ENCODE peak calls at places on chromosomes 13 and 19, in ten cellular contexts. T is CD4-positive, alpha-beta T cell; K is Panc1; F is prostate gland; C is CD8-positive, alpha-beta T cell; R is sigmoid colon; J is kidney epithelial cell; L is left lung; U is HFFc6; P is HCT116. M is an unnamed sample.
A peak's percentile ranks its signal among the peaks of the same experiment; 100 is the strongest.

GRCh38 chr13:91740811-91741210 is 342.4 kb downstream of the GPC5 start:
- DNase-seq in U (no peak), P (no peak), J (no peak), F (no peak), L (no peak), R (no peak), T (no peak), C (no peak), K (no peak), M (no peak)

GRCh38 chr13:86563308-86563707 is 764.1 kb upstream of the SLITRK6 start:
- DNase-seq in R (no peak), T (no peak), L (no peak), J (peak; percentile 50), U (no peak), C (no peak), P (no peak), K (no peak), F (no peak), M (no peak)

GRCh38 chr19:58581227-58582141 is 8.3 kb upstream of the MZF1 start:
- DNase-seq in K (peak; percentile 85), R (peak; percentile 96), L (peak; percentile 89), P (peak; percentile 76), T (peak; percentile 88), U (peak; percentile 78), F (peak; percentile 81), J (no peak), C (peak; percentile 83), M (peak; percentile 87)

GRCh38 chr19:15210323-15210774 is 9.6 kb upstream of the NOTCH3 start:
- DNase-seq in R (no peak), C (no peak), J (no peak), F (no peak), L (peak; percentile 85), K (no peak), T (no peak), U (peak; percentile 38), P (no peak), M (no peak)

GRCh38 chr13:75321084-75321483 is 160.9 kb downstream of the TBC1D4 start:
- DNase-seq in P (no peak), L (no peak), K (no peak), J (no peak), R (no peak), C (no peak), U (no peak), F (no peak), T (no peak), M (no peak)

GRCh38 chr13:71602327-71602726 is 264.7 kb downstream of the DACH1 start:
- DNase-seq in J (no peak), R (no peak), U (no peak), F (no peak), L (no peak), T (no peak), K (no peak), P (no peak), C (no peak), M (no peak)

GRCh38 chr13:35630551-35631275 is 154.2 kb upstream of the MAB21L1 start:
- DNase-seq in U (peak; percentile 55), P (peak; percentile 40), T (no peak), J (peak; percentile 18), R (no peak), L (no peak), C (no peak), K (no peak), F (peak; percentile 16), M (peak; percentile 25)

GRCh38 chr19:1947651-1948209 is 6.8 kb downstream of the CSNK1G2 start:
- DNase-seq in R (no peak), J (no peak), T (no peak), K (no peak), P (no peak), C (no peak), U (no peak), L (no peak), F (no peak), M (no peak)

GRCh38 chr13:54196684-54197083 is 1168.1 kb downstream of the OLFM4 start:
- DNase-seq in C (no peak), R (no peak), L (no peak), T (no peak), U (no peak), F (no peak), J (no peak), K (no peak), P (no peak), M (no peak)

GRCh38 chr13:87889241-87889640 is 218.1 kb downstream of the SLITRK5 start:
- DNase-seq in T (no peak), U (no peak), C (no peak), R (no peak), P (no peak), K (no peak), F (no peak), J (no peak), L (no peak), M (no peak)

GRCh38 chr13:107765724-107766436 is 449.5 kb downstream of the LIG4 start:
- DNase-seq in L (no peak), T (no peak), R (no peak), K (no peak), P (no peak), C (no peak), U (no peak), J (no peak), F (no peak), M (no peak)

GRCh38 chr13:105139380-105140285 is 1395.8 kb downstream of the EFNB2 start:
- DNase-seq in T (peak; percentile 33), F (no peak), P (peak; percentile 44), K (no peak), C (peak; percentile 18), R (peak; percentile 56), U (peak; percentile 5), L (peak; percentile 66), J (no peak), M (no peak)

GRCh38 chr13:113969973-113970611 is 3.8 kb downstream of the C13orf46 start:
- DNase-seq in J (no peak), P (no peak), T (no peak), R (peak; percentile 32), C (no peak), F (peak; percentile 88), K (no peak), L (peak; percentile 72), U (no peak), M (no peak)

GRCh38 chr19:35144600-35145436 is 1.8 kb downstream of the FXYD7 start:
- DNase-seq in U (no peak), C (no peak), P (no peak), F (no peak), T (no peak), R (no peak), J (no peak), L (no peak), K (no peak), M (peak; percentile 60)

GRCh38 chr13:33870046-33870668 is 52.2 kb downstream of the RFC3 start:
- DNase-seq in C (no peak), F (no peak), U (no peak), P (no peak), J (no peak), K (no peak), L (no peak), R (no peak), T (no peak), M (no peak)

GRCh38 chr13:46184277-46184699 is 2.3 kb upstream of the LCP1 start:
- DNase-seq in F (no peak), R (no peak), L (peak; percentile 53), T (peak; percentile 62), K (no peak), U (no peak), P (peak; percentile 28), C (peak; percentile 57), J (no peak), M (peak; percentile 54)

GRCh38 chr19:57720878-57721277 is 6.5 kb downstream of the ZNF671 start:
- DNase-seq in J (no peak), R (no peak), T (no peak), U (no peak), F (no peak), P (no peak), L (no peak), K (no peak), C (no peak), M (no peak)

DNA sequence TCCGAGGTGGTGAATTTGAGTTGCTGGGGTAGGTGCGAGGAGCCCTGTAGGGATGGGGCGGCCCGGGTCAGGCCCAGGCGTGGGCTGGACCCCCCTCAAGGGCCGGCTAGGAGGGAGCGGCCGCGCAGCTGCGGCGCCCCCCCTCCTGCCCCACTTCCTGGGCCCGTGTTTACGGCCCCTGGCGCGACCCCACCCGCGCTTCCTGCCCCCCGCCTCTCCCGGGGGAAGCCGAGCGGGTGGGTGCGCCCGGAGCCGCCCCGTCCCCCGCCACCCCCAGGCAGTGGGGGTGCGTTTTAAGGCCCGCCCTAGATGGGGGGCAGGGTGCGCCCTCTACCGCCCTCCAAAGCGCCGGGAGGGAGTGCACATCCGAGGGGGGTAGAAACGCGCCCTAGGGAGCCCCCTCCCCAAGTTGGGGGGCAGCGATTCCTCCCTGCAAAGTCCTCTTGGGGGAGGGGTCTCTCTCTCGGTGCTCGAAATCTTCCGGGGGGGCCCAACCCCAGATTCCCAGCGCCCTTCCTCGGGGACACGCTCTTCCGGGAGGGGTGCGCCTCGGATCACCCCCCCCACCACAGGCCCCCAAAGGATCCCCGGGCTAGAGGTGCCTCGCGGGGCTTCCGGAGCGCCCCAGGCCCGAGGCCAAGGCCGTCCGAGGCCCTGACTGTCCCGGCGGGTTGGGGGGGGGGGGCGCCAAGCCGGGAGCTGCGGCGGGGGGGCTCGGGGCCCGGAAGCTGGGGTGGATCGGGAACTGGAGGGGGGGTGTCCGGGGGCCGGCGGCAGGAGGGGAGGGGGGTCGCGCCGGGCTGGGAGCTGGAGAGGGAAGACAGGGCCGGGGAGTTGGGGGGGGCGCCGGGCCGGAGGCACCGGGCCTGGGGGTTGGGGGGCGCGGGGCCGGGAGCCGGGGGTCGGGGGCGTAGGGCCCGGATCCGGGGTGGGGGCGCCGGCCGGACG is 807 bp downstream of the TLE5 start:
- DNase-seq in P (no peak), R (peak; percentile 84), T (peak; percentile 73), L (peak; percentile 58), J (no peak), K (no peak), F (peak; percentile 54), U (no peak), C (peak; percentile 55), M (no peak)
- TF ChIP-seq CTCF in P (peak; percentile 17), R (peak; percentile 30), T (peak; percentile 32), L (no peak), J (no peak), K (no peak), F (peak; percentile 36), U (peak; percentile 66), C (peak; percentile 16), M (no peak)

GRCh38 chr13:47594833-47595232 is 406.2 kb downstream of the SUCLA2 start:
- DNase-seq in L (no peak), P (no peak), C (no peak), T (no peak), F (no peak), U (peak; percentile 1), K (no peak), J (no peak), R (no peak), M (no peak)
- TF ChIP-seq CTCF in L (no peak), P (peak; percentile 19), C (no peak), T (no peak), F (no peak), U (no peak), K (no peak), J (peak; percentile 7), R (no peak), M (no peak)

GRCh38 chr19:19385131-19385899 is 20.2 kb upstream of the GATAD2A start:
- DNase-seq in T (peak; percentile 97), F (peak; percentile 100), R (peak; percentile 100), C (peak; percentile 99), U (peak; percentile 100), L (peak; percentile 100), P (peak; percentile 99), J (peak; percentile 98), K (peak; percentile 94), M (peak; percentile 99)
- TF ChIP-seq CTCF in T (no peak), F (peak; percentile 9), R (no peak), C (no peak), U (no peak), L (no peak), P (no peak), J (no peak), K (no peak), M (no peak)

GRCh38 chr19:13610042-13610691 is 103.9 kb upstream of the CACNA1A start:
- DNase-seq in P (no peak), T (no peak), J (no peak), K (no peak), R (no peak), L (no peak), F (no peak), C (no peak), U (no peak), M (no peak)
- TF ChIP-seq CTCF in P (no peak), T (no peak), J (no peak), K (no peak), R (no peak), L (no peak), F (no peak), C (no peak), U (no peak), M (no peak)